ENCODE peak calls at places on chromosome 2, in five cellular contexts. F is cardiac muscle cell, X is AG04449, G is lower lobe of right lung, K is choroid plexus epithelial cell. C is an unnamed sample.

GRCh38 chr2:25363733-25364132 is 22.0 kb upstream of the DNMT3A start:
- DNase-seq in F (no peak), X (no peak), G (no peak), K (no peak), C (no peak)

GRCh38 chr2:129741165-129741564 is 238.3 kb upstream of the RAB6C start:
- DNase-seq in F (no peak), X (no peak), G (no peak), K (no peak), C (no peak)

GRCh38 chr2:26864646-26865045 is 16.7 kb downstream of the DPYSL5 start:
- DNase-seq in F (no peak), X (no peak), G (no peak), K (no peak), C (no peak)

GRCh38 chr2:157747280-157747679 is 118.6 kb upstream of the ACVR1C start:
- DNase-seq in F (no peak), X (no peak), G (no peak), K (no peak), C (no peak)

GRCh38 chr2:28752608-28752984 is 966 bp downstream of the PPP1CB start:
- DNase-seq in F (peak; percentile 6), X (no peak), G (no peak), K (no peak), C (no peak)

GRCh38 chr2:205323929-205324328 is 358.4 kb upstream of the NRP2 start:
- DNase-seq in F (peak; percentile 13), X (no peak), G (no peak), K (peak; percentile 41), C (no peak)

GRCh38 chr2:68789603-68790002 is 55.0 kb downstream of the ARHGAP25 start:
- DNase-seq in F (no peak), X (no peak), G (no peak), K (no peak), C (no peak)

GRCh38 chr2:155708052-155708451 is 624.5 kb downstream of the NR4A2 start:
- DNase-seq in F (no peak), X (no peak), G (no peak), K (no peak), C (no peak)

GRCh38 chr2:23426284-23426905 is 41.4 kb downstream of the KLHL29 start:
- DNase-seq in F (peak; percentile 60), X (no peak), G (no peak), K (peak; percentile 69), C (peak; percentile 82)

GRCh38 chr2:204321910-204322765 is 223.1 kb upstream of the PARD3B start:
- DNase-seq in F (peak; percentile 52), X (no peak), G (no peak), K (peak; percentile 27), C (no peak)

GRCh38 chr2:25790074-25790473 is 88.2 kb downstream of the ASXL2 start:
- DNase-seq in F (no peak), X (no peak), G (no peak), K (no peak), C (no peak)

GRCh38 chr2:12379143-12379542 is 337.6 kb upstream of the TRIB2 start:
- DNase-seq in F (peak; percentile 4), X (no peak), G (no peak), K (no peak), C (peak; percentile 12)

GRCh38 chr2:30208453-30208852 is 22.9 kb upstream of the LBH start:
- DNase-seq in F (peak; percentile 87), X (peak; percentile 53), G (no peak), K (peak; percentile 91), C (peak; percentile 80)

GRCh38 chr2:85516649-85517389 is 22.1 kb upstream of the MAT2A start:
- DNase-seq in F (no peak), X (no peak), G (no peak), K (no peak), C (no peak)

GRCh38 chr2:230722207-230722606 is 9.6 kb downstream of the CAB39 start:
- DNase-seq in F (no peak), X (no peak), G (no peak), K (no peak), C (no peak)

GRCh38 chr2:33384562-33384961 is 91.9 kb upstream of the RASGRP3 start:
- DNase-seq in F (no peak), X (no peak), G (no peak), K (no peak), C (no peak)

GRCh38 chr2:234426616-234427015 is 70.3 kb downstream of the ARL4C start:
- DNase-seq in F (no peak), X (no peak), G (no peak), K (no peak), C (no peak)

GRCh38 chr2:19863303-19864041 is 38.3 kb downstream of the TTC32 start:
- DNase-seq in F (peak; percentile 63), X (no peak), G (peak; percentile 82), K (peak; percentile 64), C (peak; percentile 42)

GRCh38 chr2:38076710-38077430 is 919 bp upstream of the CYP1B1 start:
- DNase-seq in F (peak; percentile 89), X (no peak), G (peak; percentile 90), K (peak; percentile 92), C (peak; percentile 80)
- H3K4me3 ChIP-seq in F (peak overlapping the region; percentile 44), X (peak overlapping the region; percentile 50), G (peak overlapping the region; percentile 65), K (peak overlapping the region; percentile 83), C (peak overlapping the region; percentile 51)

GRCh38 chr2:42172566-42172965 is 3.4 kb downstream of the EML4 start:
- DNase-seq in F (no peak), X (no peak), G (no peak), K (no peak), C (no peak)

GRCh38 chr2:42169869-42170465 is 814 bp downstream of the EML4 start:
- DNase-seq in F (no peak), X (no peak), G (no peak), K (peak; percentile 25), C (peak; percentile 33)

GRCh38 chr2:42170619-42171395 is 1.7 kb downstream of the EML4 start:
- DNase-seq in F (no peak), X (no peak), G (no peak), K (peak; percentile 18), C (no peak)

GRCh38 chr2:42171396-42171971 is 2.3 kb downstream of the EML4 start:
- DNase-seq in F (no peak), X (no peak), G (no peak), K (peak; percentile 55), C (peak; percentile 68)

DNA sequence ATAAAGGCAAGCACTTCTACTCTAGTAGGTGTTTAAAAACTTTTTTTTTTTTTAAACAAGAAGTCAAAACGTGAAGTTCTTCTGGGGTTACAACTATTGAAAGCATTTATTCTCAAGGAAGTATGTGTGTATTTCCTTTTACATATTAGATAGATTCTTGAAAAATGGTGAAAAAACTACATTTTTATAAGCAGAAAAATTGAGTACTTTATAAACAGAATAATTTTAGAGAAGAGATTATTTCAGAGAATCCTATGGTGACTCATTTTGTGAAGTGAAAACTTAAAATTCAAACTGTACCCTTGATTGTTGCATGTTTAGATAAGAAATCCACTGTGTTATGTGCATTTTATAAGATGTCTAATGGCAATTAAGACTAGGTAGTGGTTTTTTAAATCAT is 2.9 kb downstream of the EML4 start:
- DNase-seq in F (no peak), X (no peak), G (no peak), K (no peak), C (no peak)
- H3K4me3 ChIP-seq in F (peak overlapping the region; percentile 88), X (peak overlapping the region; percentile 94), G (peak overlapping the region; percentile 89), K (peak overlapping the region; percentile 95), C (peak overlapping the region; percentile 94)

GRCh38 chr2:127599211-127599610 is 46.7 kb upstream of the GPR17 start:
- DNase-seq in F (peak; percentile 5), X (no peak), G (no peak), K (peak; percentile 20), C (no peak)
- H3K4me3 ChIP-seq in F (no peak overlapping the region), X (no peak overlapping the region), G (no peak overlapping the region), K (no peak overlapping the region), C (no peak overlapping the region)

DNA sequence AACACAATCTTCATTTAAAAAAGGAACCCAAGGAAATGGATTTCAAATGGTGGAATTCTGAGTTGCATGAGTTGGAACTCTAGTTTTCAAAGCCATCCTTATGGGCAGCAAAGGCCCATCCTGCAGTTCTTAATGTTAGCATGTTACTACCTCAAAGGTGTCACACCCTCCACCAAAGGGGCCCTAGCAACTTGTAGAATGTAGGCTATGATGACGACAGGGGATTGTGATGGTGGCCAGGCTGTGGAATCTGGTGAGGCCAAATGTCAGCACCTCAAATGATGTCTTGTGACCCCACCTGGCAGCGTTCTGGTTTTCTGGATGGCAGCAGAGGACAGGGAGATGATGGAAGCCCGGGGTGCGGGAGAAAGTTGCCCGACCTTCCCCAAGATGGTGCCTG is at the start of gene TMEM247:
- DNase-seq in F (no peak), X (no peak), G (no peak), K (no peak), C (no peak)
- H3K4me3 ChIP-seq in F (no peak within 1 kb of the TSS), X (no peak within 1 kb of the TSS), G (no peak within 1 kb of the TSS), K (no peak within 1 kb of the TSS), C (no peak within 1 kb of the TSS)

DNA sequence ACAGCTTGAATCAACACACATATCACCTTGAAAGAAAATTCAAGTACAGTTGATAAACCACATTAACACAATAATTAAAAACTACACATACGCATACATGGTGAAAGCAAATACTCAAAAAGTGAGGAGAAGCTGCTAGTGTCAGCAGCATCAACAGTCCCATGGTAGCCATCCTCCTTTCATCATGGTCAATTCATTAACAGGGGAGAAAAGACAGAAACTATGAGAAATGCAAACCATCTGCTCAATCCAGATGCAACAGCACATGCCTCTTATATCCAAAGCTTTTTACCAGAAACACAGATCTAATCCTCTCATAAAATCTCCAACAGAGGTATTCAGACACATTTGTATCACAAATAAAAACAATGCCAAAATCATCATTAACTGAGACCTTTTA is 81.9 kb upstream of the CHRNA1 start:
- DNase-seq in F (peak; percentile 23), X (no peak), G (no peak), K (no peak), C (peak; percentile 71)
- H3K4me3 ChIP-seq in F (peak overlapping the region; percentile 33), X (peak overlapping the region; percentile 57), G (peak overlapping the region; percentile 34), K (peak overlapping the region; percentile 60), C (peak overlapping the region; percentile 71)

GRCh38 chr2:174618179-174618578 is 20.6 kb upstream of the WIPF1 start:
- DNase-seq in F (no peak), X (no peak), G (no peak), K (no peak), C (no peak)
- H3K4me3 ChIP-seq in F (no peak overlapping the region), X (no peak overlapping the region), G (no peak overlapping the region), K (no peak overlapping the region), C (no peak overlapping the region)

C was measured in fibroblast of villous mesenchyme.